ENCODE peak calls at places on chromosomes 13 and 19, in eight cellular contexts. One of them, this sample, is unnamed.

GRCh38 chr19:35533201-35533821 is at the start of gene GAPDHS:
- DNase-seq in CD4-positive, CD25-positive, alpha-beta regulatory T cell: no peak
- DNase-seq in CD8-positive, alpha-beta T cell: no peak
- DNase-seq in heart right ventricle: no peak
- DNase-seq in aorta: no peak
- DNase-seq in brain microvascular endothelial cell: no peak
- DNase-seq in lower leg skin: no peak
- DNase-seq in AG04450: no peak
- DNase-seq in this sample: no peak

GRCh38 chr19:51746731-51747130 is 4.9 kb downstream of the FPR1 start:
- DNase-seq in heart right ventricle: no peak
- DNase-seq in AG04450: no peak
- DNase-seq in aorta: no peak
- DNase-seq in lower leg skin: no peak
- DNase-seq in brain microvascular endothelial cell: no peak
- DNase-seq in CD8-positive, alpha-beta T cell: no peak
- DNase-seq in CD4-positive, CD25-positive, alpha-beta regulatory T cell: no peak
- DNase-seq in this sample: no peak

GRCh38 chr13:31882794-31883193 is 143.5 kb downstream of the RXFP2 start:
- DNase-seq in brain microvascular endothelial cell: no peak
- DNase-seq in CD4-positive, CD25-positive, alpha-beta regulatory T cell: no peak
- DNase-seq in aorta: no peak
- DNase-seq in CD8-positive, alpha-beta T cell: no peak
- DNase-seq in lower leg skin: no peak
- DNase-seq in AG04450: no peak
- DNase-seq in heart right ventricle: no peak
- DNase-seq in this sample: no peak

GRCh38 chr13:27024062-27024461 is 147.5 kb downstream of the USP12 start:
- DNase-seq in heart right ventricle: no peak
- DNase-seq in brain microvascular endothelial cell: no peak
- DNase-seq in CD4-positive, CD25-positive, alpha-beta regulatory T cell: no peak
- DNase-seq in CD8-positive, alpha-beta T cell: no peak
- DNase-seq in aorta: no peak
- DNase-seq in AG04450: no peak
- DNase-seq in lower leg skin: no peak
- DNase-seq in this sample: no peak

GRCh38 chr13:44974056-44974798 is 15.0 kb downstream of the NUFIP1 start:
- DNase-seq in aorta: no peak
- DNase-seq in CD8-positive, alpha-beta T cell: no peak
- DNase-seq in AG04450: no peak
- DNase-seq in CD4-positive, CD25-positive, alpha-beta regulatory T cell: no peak
- DNase-seq in brain microvascular endothelial cell: peak; percentile 54
- DNase-seq in heart right ventricle: peak; percentile 68
- DNase-seq in lower leg skin: no peak
- DNase-seq in this sample: no peak

GRCh38 chr13:112446867-112447266 is 70.7 kb downstream of the SPACA7 start:
- DNase-seq in lower leg skin: peak; percentile 76
- DNase-seq in heart right ventricle: no peak
- DNase-seq in AG04450: no peak
- DNase-seq in aorta: peak; percentile 47
- DNase-seq in brain microvascular endothelial cell: no peak
- DNase-seq in CD8-positive, alpha-beta T cell: no peak
- DNase-seq in CD4-positive, CD25-positive, alpha-beta regulatory T cell: no peak
- DNase-seq in this sample: peak; percentile 67

GRCh38 chr19:9309974-9310446 is 372 bp upstream of the ZNF699 start:
- DNase-seq in brain microvascular endothelial cell: peak; percentile 90
- DNase-seq in aorta: peak; percentile 98
- DNase-seq in AG04450: no peak
- DNase-seq in CD4-positive, CD25-positive, alpha-beta regulatory T cell: peak; percentile 75
- DNase-seq in CD8-positive, alpha-beta T cell: no peak
- DNase-seq in heart right ventricle: peak; percentile 95
- DNase-seq in lower leg skin: peak; percentile 98
- DNase-seq in this sample: peak; percentile 96

GRCh38 chr19:14004619-14005380 is 1.3 kb downstream of the RFX1 start:
- DNase-seq in lower leg skin: peak; percentile 94
- DNase-seq in AG04450: no peak
- DNase-seq in CD4-positive, CD25-positive, alpha-beta regulatory T cell: no peak
- DNase-seq in brain microvascular endothelial cell: no peak
- DNase-seq in aorta: peak; percentile 85
- DNase-seq in heart right ventricle: peak; percentile 74
- DNase-seq in CD8-positive, alpha-beta T cell: no peak
- DNase-seq in this sample: no peak

GRCh38 chr13:38868870-38869269 is 121.8 kb downstream of the STOML3 start:
- DNase-seq in CD4-positive, CD25-positive, alpha-beta regulatory T cell: no peak
- DNase-seq in aorta: no peak
- DNase-seq in lower leg skin: no peak
- DNase-seq in AG04450: no peak
- DNase-seq in brain microvascular endothelial cell: no peak
- DNase-seq in heart right ventricle: no peak
- DNase-seq in CD8-positive, alpha-beta T cell: no peak
- DNase-seq in this sample: no peak

GRCh38 chr13:112842343-112842856 is 126.6 kb upstream of the MCF2L start:
- DNase-seq in CD4-positive, CD25-positive, alpha-beta regulatory T cell: no peak
- DNase-seq in AG04450: no peak
- DNase-seq in lower leg skin: no peak
- DNase-seq in heart right ventricle: peak; percentile 61
- DNase-seq in CD8-positive, alpha-beta T cell: no peak
- DNase-seq in aorta: peak; percentile 74
- DNase-seq in brain microvascular endothelial cell: peak; percentile 61
- DNase-seq in this sample: no peak

GRCh38 chr13:37539176-37539575 is 59.4 kb downstream of the POSTN start:
- DNase-seq in brain microvascular endothelial cell: no peak
- DNase-seq in AG04450: no peak
- DNase-seq in aorta: no peak
- DNase-seq in lower leg skin: no peak
- DNase-seq in heart right ventricle: no peak
- DNase-seq in CD8-positive, alpha-beta T cell: no peak
- DNase-seq in CD4-positive, CD25-positive, alpha-beta regulatory T cell: no peak
- DNase-seq in this sample: no peak
- H3K4me3 ChIP-seq in brain microvascular endothelial cell: no peak overlapping the region
- H3K4me3 ChIP-seq in AG04450: no peak overlapping the region
- H3K4me3 ChIP-seq in aorta: no peak overlapping the region
- H3K4me3 ChIP-seq in lower leg skin: no peak overlapping the region
- H3K4me3 ChIP-seq in heart right ventricle: no peak overlapping the region
- H3K4me3 ChIP-seq in CD8-positive, alpha-beta T cell: no peak overlapping the region
- H3K4me3 ChIP-seq in CD4-positive, CD25-positive, alpha-beta regulatory T cell: no peak overlapping the region
- H3K4me3 ChIP-seq in this sample: no peak overlapping the region

GRCh38 chr19:18090545-18091216 is 3.9 kb upstream of the IL12RB1 start:
- DNase-seq in brain microvascular endothelial cell: peak; percentile 55
- DNase-seq in CD4-positive, CD25-positive, alpha-beta regulatory T cell: no peak
- DNase-seq in AG04450: no peak
- DNase-seq in lower leg skin: no peak
- DNase-seq in heart right ventricle: no peak
- DNase-seq in aorta: no peak
- DNase-seq in CD8-positive, alpha-beta T cell: no peak
- DNase-seq in this sample: no peak

GRCh38 chr19:18089726-18090125 is 3.0 kb upstream of the IL12RB1 start:
- DNase-seq in aorta: no peak
- DNase-seq in AG04450: no peak
- DNase-seq in lower leg skin: no peak
- DNase-seq in heart right ventricle: no peak
- DNase-seq in brain microvascular endothelial cell: no peak
- DNase-seq in CD4-positive, CD25-positive, alpha-beta regulatory T cell: no peak
- DNase-seq in CD8-positive, alpha-beta T cell: no peak
- DNase-seq in this sample: no peak

GRCh38 chr19:18086590-18087138 is at the start of gene IL12RB1:
- DNase-seq in CD8-positive, alpha-beta T cell: peak; percentile 53
- DNase-seq in heart right ventricle: no peak
- DNase-seq in AG04450: no peak
- DNase-seq in aorta: no peak
- DNase-seq in CD4-positive, CD25-positive, alpha-beta regulatory T cell: peak; percentile 52
- DNase-seq in lower leg skin: no peak
- DNase-seq in brain microvascular endothelial cell: no peak
- DNase-seq in this sample: no peak

GRCh38 chr19:18093439-18094161 is 4.0 kb upstream of the MAST3 start:
- DNase-seq in lower leg skin: no peak
- DNase-seq in brain microvascular endothelial cell: peak; percentile 18
- DNase-seq in aorta: no peak
- DNase-seq in AG04450: no peak
- DNase-seq in heart right ventricle: no peak
- DNase-seq in CD8-positive, alpha-beta T cell: no peak
- DNase-seq in CD4-positive, CD25-positive, alpha-beta regulatory T cell: no peak
- DNase-seq in this sample: no peak

DNA sequence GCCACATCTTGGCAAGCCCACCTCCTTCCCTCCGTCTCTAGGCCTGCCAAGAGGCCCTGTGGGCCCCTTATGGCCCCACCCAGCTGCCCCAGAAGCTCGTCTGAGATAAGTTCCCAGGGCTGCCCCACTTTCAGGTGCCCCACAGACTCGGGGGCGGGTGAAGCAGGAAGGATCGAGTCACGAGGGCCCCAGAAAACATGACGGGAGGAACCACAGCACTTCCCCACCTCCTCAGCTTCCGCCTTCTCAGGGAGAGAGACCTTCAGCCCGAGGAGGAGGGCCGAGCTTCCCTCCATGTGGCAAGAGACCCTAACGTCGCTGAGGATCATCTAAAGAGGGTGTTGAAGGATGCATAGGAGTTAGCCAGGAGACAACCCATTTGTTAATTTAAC is 4.5 kb upstream of the IL12RB1 start:
- DNase-seq in AG04450: no peak
- DNase-seq in CD4-positive, CD25-positive, alpha-beta regulatory T cell: peak; percentile 72
- DNase-seq in brain microvascular endothelial cell: no peak
- DNase-seq in aorta: no peak
- DNase-seq in heart right ventricle: peak; percentile 32
- DNase-seq in CD8-positive, alpha-beta T cell: peak; percentile 78
- DNase-seq in lower leg skin: peak; percentile 91
- DNase-seq in this sample: no peak
- H3K4me3 ChIP-seq in AG04450: no peak overlapping the region
- H3K4me3 ChIP-seq in CD4-positive, CD25-positive, alpha-beta regulatory T cell: peak overlapping the region; percentile 32
- H3K4me3 ChIP-seq in brain microvascular endothelial cell: no peak overlapping the region
- H3K4me3 ChIP-seq in aorta: no peak overlapping the region
- H3K4me3 ChIP-seq in heart right ventricle: no peak overlapping the region
- H3K4me3 ChIP-seq in CD8-positive, alpha-beta T cell: peak overlapping the region; percentile 3
- H3K4me3 ChIP-seq in lower leg skin: no peak overlapping the region
- H3K4me3 ChIP-seq in this sample: no peak overlapping the region

DNA sequence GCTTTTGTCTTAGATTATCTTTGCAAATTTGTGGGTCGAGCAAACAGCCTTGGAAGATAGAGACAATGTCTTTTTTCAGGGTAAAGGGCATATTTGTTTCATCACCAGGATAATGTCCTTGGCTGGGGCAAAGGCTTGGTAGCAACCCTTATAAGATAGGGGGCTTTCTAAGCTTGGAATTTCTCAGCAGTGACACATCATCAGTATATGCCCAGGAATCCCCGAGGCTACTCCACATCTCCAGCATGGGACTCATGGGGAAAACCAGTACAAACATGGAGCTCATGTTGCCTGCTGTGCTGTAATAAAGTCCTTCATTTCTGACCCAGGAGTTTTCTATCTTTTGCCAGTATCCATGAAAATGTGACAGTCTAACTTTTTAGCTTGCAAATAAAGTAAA is 77.1 kb downstream of the DCLK1 start:
- DNase-seq in brain microvascular endothelial cell: no peak
- DNase-seq in heart right ventricle: no peak
- DNase-seq in lower leg skin: no peak
- DNase-seq in CD8-positive, alpha-beta T cell: no peak
- DNase-seq in aorta: no peak
- DNase-seq in AG04450: no peak
- DNase-seq in CD4-positive, CD25-positive, alpha-beta regulatory T cell: no peak
- DNase-seq in this sample: no peak
- H3K4me3 ChIP-seq in brain microvascular endothelial cell: no peak overlapping the region
- H3K4me3 ChIP-seq in heart right ventricle: no peak overlapping the region
- H3K4me3 ChIP-seq in lower leg skin: no peak overlapping the region
- H3K4me3 ChIP-seq in CD8-positive, alpha-beta T cell: no peak overlapping the region
- H3K4me3 ChIP-seq in aorta: no peak overlapping the region
- H3K4me3 ChIP-seq in AG04450: no peak overlapping the region
- H3K4me3 ChIP-seq in CD4-positive, CD25-positive, alpha-beta regulatory T cell: no peak overlapping the region
- H3K4me3 ChIP-seq in this sample: no peak overlapping the region

GRCh38 chr19:33302974-33303790 is 848 bp upstream of the CEBPA start:
- DNase-seq in lower leg skin: peak; percentile 91
- DNase-seq in brain microvascular endothelial cell: peak; percentile 15
- DNase-seq in AG04450: no peak
- DNase-seq in CD8-positive, alpha-beta T cell: no peak
- DNase-seq in CD4-positive, CD25-positive, alpha-beta regulatory T cell: no peak
- DNase-seq in aorta: peak; percentile 84
- DNase-seq in heart right ventricle: no peak
- DNase-seq in this sample: peak; percentile 76

GRCh38 chr19:33306191-33306590 is 3.9 kb upstream of the CEBPA start:
- DNase-seq in heart right ventricle: no peak
- DNase-seq in lower leg skin: peak; percentile 63
- DNase-seq in brain microvascular endothelial cell: no peak
- DNase-seq in CD4-positive, CD25-positive, alpha-beta regulatory T cell: no peak
- DNase-seq in AG04450: no peak
- DNase-seq in aorta: no peak
- DNase-seq in CD8-positive, alpha-beta T cell: no peak
- DNase-seq in this sample: no peak

GRCh38 chr19:33306853-33307792 is 4.8 kb upstream of the CEBPA start:
- DNase-seq in CD8-positive, alpha-beta T cell: no peak
- DNase-seq in brain microvascular endothelial cell: no peak
- DNase-seq in aorta: no peak
- DNase-seq in AG04450: no peak
- DNase-seq in lower leg skin: peak; percentile 79
- DNase-seq in CD4-positive, CD25-positive, alpha-beta regulatory T cell: no peak
- DNase-seq in heart right ventricle: no peak
- DNase-seq in this sample: no peak

GRCh38 chr19:33303791-33304759 is 1.7 kb upstream of the CEBPA start:
- DNase-seq in CD4-positive, CD25-positive, alpha-beta regulatory T cell: no peak
- DNase-seq in CD8-positive, alpha-beta T cell: no peak
- DNase-seq in lower leg skin: peak; percentile 88
- DNase-seq in brain microvascular endothelial cell: no peak
- DNase-seq in heart right ventricle: no peak
- DNase-seq in AG04450: no peak
- DNase-seq in aorta: no peak
- DNase-seq in this sample: peak; percentile 62

DNA sequence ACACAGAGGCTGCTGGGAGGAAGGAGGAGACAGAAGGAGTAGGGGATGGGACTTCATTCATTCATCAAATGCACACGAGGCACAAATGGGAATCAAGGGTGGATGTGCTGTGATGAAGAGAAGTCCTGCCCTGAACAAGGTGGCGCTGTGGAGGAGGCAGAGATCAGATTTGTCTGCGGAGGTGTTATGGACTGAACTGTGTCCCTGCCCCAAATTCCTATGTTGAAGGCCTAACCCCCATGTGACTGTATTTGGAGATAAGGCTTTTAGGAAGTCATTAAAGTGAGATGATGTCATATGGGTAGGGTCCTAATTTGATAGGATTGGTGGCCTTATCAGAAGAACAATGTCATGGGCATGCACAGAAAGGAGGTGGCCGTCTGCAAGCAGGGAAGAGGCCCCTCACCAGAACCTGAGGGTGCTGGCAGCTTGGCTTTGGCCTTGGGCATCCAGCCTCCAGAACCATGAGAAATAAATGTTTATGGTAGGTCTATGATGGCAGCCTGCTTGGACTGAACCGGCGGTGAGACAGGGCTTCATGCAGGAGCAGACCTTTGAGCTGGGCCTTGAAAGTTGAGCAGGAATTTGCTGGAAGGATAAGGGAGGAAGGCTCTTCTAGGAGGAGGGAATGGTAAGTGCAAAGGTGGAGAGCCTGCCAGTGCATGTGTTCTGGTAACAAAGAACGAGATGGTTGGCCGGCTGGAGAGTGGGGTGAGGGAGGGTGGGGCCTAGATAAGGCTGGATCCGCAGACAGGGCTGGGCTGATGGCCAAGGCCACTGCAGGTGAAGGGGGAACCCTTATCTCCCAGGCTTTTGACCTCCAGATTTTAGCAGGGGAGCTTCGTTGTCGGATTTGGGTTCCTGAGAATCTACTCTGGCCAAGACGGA is 2.7 kb upstream of the CEBPA start:
- DNase-seq in AG04450: no peak
- DNase-seq in CD4-positive, CD25-positive, alpha-beta regulatory T cell: no peak
- DNase-seq in aorta: no peak
- DNase-seq in lower leg skin: peak; percentile 74
- DNase-seq in brain microvascular endothelial cell: no peak
- DNase-seq in heart right ventricle: no peak
- DNase-seq in CD8-positive, alpha-beta T cell: no peak
- DNase-seq in this sample: no peak
- H3K4me3 ChIP-seq in AG04450: no peak overlapping the region
- H3K4me3 ChIP-seq in CD4-positive, CD25-positive, alpha-beta regulatory T cell: no peak overlapping the region
- H3K4me3 ChIP-seq in aorta: no peak overlapping the region
- H3K4me3 ChIP-seq in lower leg skin: no peak overlapping the region
- H3K4me3 ChIP-seq in brain microvascular endothelial cell: no peak overlapping the region
- H3K4me3 ChIP-seq in heart right ventricle: no peak overlapping the region
- H3K4me3 ChIP-seq in CD8-positive, alpha-beta T cell: no peak overlapping the region
- H3K4me3 ChIP-seq in this sample: no peak overlapping the region